ENCODE peak calls at places on chromosomes 7 and 10, in four cellular contexts. N, R, Q and I are unnamed samples.

GRCh38 chr7:139118234-139118802 is 8.8 kb upstream of the ZC3HAV1 start:
- DNase-seq in Q (peak; percentile 81), R (no peak), N (no peak), I (no peak)

GRCh38 chr7:96426685-96427084 is 104.8 kb upstream of the SLC25A13 start:
- DNase-seq in N (no peak), Q (no peak), R (no peak), I (no peak)

GRCh38 chr10:132603851-132604533 is 66.4 kb downstream of the INPP5A start:
- DNase-seq in Q (no peak), R (no peak), N (no peak), I (no peak)

GRCh38 chr7:98548981-98549380 is 68.1 kb upstream of the NPTX2 start:
- DNase-seq in Q (no peak), R (no peak), N (no peak), I (no peak)

GRCh38 chr7:89771003-89771636 is 383.1 kb upstream of the STEAP1 start:
- DNase-seq in Q (no peak), N (no peak), R (no peak), I (no peak)

GRCh38 chr10:114779803-114780609 is 41.6 kb upstream of the FHIP2A start:
- DNase-seq in Q (peak; percentile 94), R (peak; percentile 91), N (no peak), I (peak; percentile 71)

GRCh38 chr10:42754155-42755027 is 28.2 kb upstream of the BMS1 start:
- DNase-seq in R (no peak), N (peak; percentile 21), Q (no peak), I (no peak)

GRCh38 chr10:667096-667495 is 22.4 kb downstream of the DIP2C start:
- DNase-seq in Q (no peak), R (no peak), N (no peak), I (no peak)

GRCh38 chr10:17256627-17257026 is 28.6 kb downstream of the VIM start:
- DNase-seq in Q (no peak), R (no peak), N (no peak), I (no peak)

GRCh38 chr7:38463277-38464224 is 167.6 kb downstream of the AMPH start:
- DNase-seq in N (peak; percentile 14), R (peak; percentile 28), Q (peak; percentile 73), I (no peak)

GRCh38 chr7:117110480-117111315 is 157.4 kb downstream of the ST7 start:
- DNase-seq in Q (no peak), R (no peak), N (no peak), I (no peak)